ENCODE peak calls at places on chromosomes 5 and 9, in nine cellular contexts. E, J, P, G, H, S, C, O and R are unnamed samples. For H3K27me3, the result is how much of the 10 kb centered on the place peaks cover.

GRCh38 chr9:97502222-97502983 is 937 bp downstream of the TMOD1 start:
- DNase-seq in E (no peak), J (no peak), P (peak), G (no peak), H (no peak), S (peak), C (no peak), O (peak), R (peak)

GRCh38 chr9:90326219-90326618 is 316.4 kb downstream of the DIRAS2 start:
- DNase-seq in E (no peak), J (no peak), P (no peak), G (no peak), H (no peak), S (no peak), C (no peak), O (no peak), R (no peak)

GRCh38 chr9:114791736-114792135 is 14.1 kb downstream of the TNFSF15 start:
- DNase-seq in E (no peak), J (no peak), P (no peak), G (no peak), H (no peak), S (no peak), C (no peak), O (no peak), R (no peak)

GRCh38 chr9:87603854-87604490 is 106.3 kb downstream of the DAPK1 start:
- DNase-seq in E (no peak), J (no peak), P (no peak), G (peak), H (no peak), S (no peak), C (no peak), O (no peak), R (no peak)

GRCh38 chr5:56827043-56827442 is 11.7 kb downstream of the MAP3K1 start:
- DNase-seq in E (no peak), J (no peak), P (no peak), G (no peak), H (no peak), S (no peak), C (no peak), O (no peak), R (no peak)

GRCh38 chr9:124810513-124811355 is 33.8 kb downstream of the OLFML2A start:
- DNase-seq in E (no peak), J (no peak), P (no peak), G (no peak), H (no peak), S (no peak), C (no peak), O (no peak), R (no peak)

GRCh38 chr5:141845371-141845821 is 32.8 kb downstream of the PCDH1 start:
- DNase-seq in E (no peak), J (no peak), P (no peak), G (peak), H (no peak), S (no peak), C (no peak), O (no peak), R (no peak)

GRCh38 chr5:78647411-78647818 is 1.2 kb downstream of the LHFPL2 start:
- DNase-seq in E (no peak), J (no peak), P (no peak), G (no peak), H (peak), S (peak), C (no peak), O (no peak), R (no peak)

GRCh38 chr9:81522721-81523551 is 166.4 kb downstream of the TLE1 start:
- DNase-seq in E (no peak), J (no peak), P (no peak), G (no peak), H (no peak), S (no peak), C (no peak), O (no peak), R (no peak)

GRCh38 chr5:118857700-118858099 is 130.6 kb downstream of the DTWD2 start:
- DNase-seq in E (no peak), J (no peak), P (no peak), G (no peak), H (no peak), S (no peak), C (no peak), O (no peak), R (no peak)

GRCh38 chr9:133608881-133609280 is 308 bp downstream of the FAM163B start:
- DNase-seq in E (no peak), J (no peak), P (no peak), G (no peak), H (no peak), S (no peak), C (no peak), O (no peak), R (no peak)

GRCh38 chr5:135921388-135921787 is 25.7 kb upstream of the IL9 start:
- DNase-seq in E (no peak), J (no peak), P (no peak), G (no peak), H (no peak), S (no peak), C (no peak), O (no peak), R (no peak)

GRCh38 chr9:78278177-78278777 is 18.6 kb upstream of the PSAT1 start:
- DNase-seq in E (no peak), J (no peak), P (no peak), G (no peak), H (no peak), S (no peak), C (no peak), O (no peak), R (no peak)

GRCh38 chr9:12516573-12516972 is 176.6 kb upstream of the TYRP1 start:
- DNase-seq in E (no peak), J (no peak), P (no peak), G (no peak), H (no peak), S (no peak), C (no peak), O (no peak), R (no peak)

GRCh38 chr9:37641331-37641730 is 9.4 kb upstream of the FRMPD1 start:
- DNase-seq in E (no peak), J (no peak), P (no peak), G (no peak), H (no peak), S (no peak), C (no peak), O (no peak), R (no peak)

GRCh38 chr9:115212832-115213231 is 94.9 kb upstream of the TNC start:
- DNase-seq in E (no peak), J (no peak), P (no peak), G (no peak), H (no peak), S (no peak), C (no peak), O (no peak), R (no peak)

GRCh38 chr9:69346596-69347390 is 21.8 kb downstream of the ENTREP1 start:
- DNase-seq in E (no peak), J (no peak), P (no peak), G (no peak), H (no peak), S (no peak), C (no peak), O (no peak), R (no peak)

GRCh38 chr9:127172066-127172707 is 49.8 kb upstream of the ANGPTL2 start:
- DNase-seq in E (no peak), J (no peak), P (no peak), G (no peak), H (no peak), S (peak), C (no peak), O (no peak), R (no peak)

GRCh38 chr5:175464414-175465233 is 13.7 kb upstream of the SFXN1 start:
- DNase-seq in E (no peak), J (peak), P (peak), G (peak), H (no peak), S (no peak), C (peak), O (no peak), R (peak)

GRCh38 chr5:2700876-2701275 is 50.6 kb downstream of the IRX2 start:
- DNase-seq in E (no peak), J (no peak), P (no peak), G (no peak), H (peak), S (no peak), C (no peak), O (no peak), R (no peak)

GRCh38 chr5:112121268-112121667 is 297.8 kb downstream of the EPB41L4A start:
- DNase-seq in E (no peak), J (no peak), P (no peak), G (no peak), H (no peak), S (no peak), C (no peak), O (no peak), R (no peak)

GRCh38 chr5:35618791-35619190 is 1.1 kb downstream of the SPEF2 start:
- DNase-seq in E (no peak), J (no peak), P (no peak), G (no peak), H (no peak), S (no peak), C (no peak), O (no peak), R (no peak)

GRCh38 chr9:110638381-110638954 is 30.1 kb upstream of the MUSK start:
- DNase-seq in E (no peak), J (no peak), P (no peak), G (no peak), H (no peak), S (no peak), C (no peak), O (no peak), R (no peak)

GRCh38 chr9:33458444-33458843 is 11.1 kb upstream of the AQP3 start:
- DNase-seq in E (no peak), J (peak), P (no peak), G (no peak), H (no peak), S (no peak), C (peak), O (no peak), R (peak)

GRCh38 chr5:127333463-127333862 is 42.9 kb downstream of the MEGF10 start:
- DNase-seq in E (no peak), J (no peak), P (no peak), G (no peak), H (no peak), S (no peak), C (no peak), O (no peak), R (no peak)

GRCh38 chr5:142939884-142940283 is 169.7 kb downstream of the ARHGAP26 start:
- DNase-seq in E (no peak), J (no peak), P (no peak), G (no peak), H (no peak), S (no peak), C (no peak), O (no peak), R (no peak)

GRCh38 chr9:93468763-93469456 is 15.5 kb upstream of the FAM120AOS start:
- DNase-seq in E (no peak), J (no peak), P (no peak), G (no peak), H (no peak), S (no peak), C (no peak), O (no peak), R (no peak)

GRCh38 chr9:34603610-34604231 is 8.2 kb downstream of the RPP25L start:
- DNase-seq in E (peak), J (peak), P (peak), G (peak), H (peak), S (peak), C (peak), O (peak), R (peak)

GRCh38 chr9:132026932-132027585 is 52.6 kb downstream of the MED27 start:
- DNase-seq in E (no peak), J (no peak), P (no peak), G (no peak), H (no peak), S (no peak), C (no peak), O (no peak), R (no peak)

GRCh38 chr9:21491742-21492141 is 9.6 kb upstream of the IFNE start:
- DNase-seq in E (no peak), J (no peak), P (no peak), G (no peak), H (no peak), S (no peak), C (no peak), O (no peak), R (no peak)

GRCh38 chr5:60585618-60586017 is 114.3 kb downstream of the DEPDC1B start:
- DNase-seq in E (no peak), J (no peak), P (no peak), G (no peak), H (no peak), S (no peak), C (no peak), O (no peak), R (no peak)

GRCh38 chr5:60583598-60583997 is 116.4 kb downstream of the DEPDC1B start:
- DNase-seq in E (no peak), J (no peak), P (no peak), G (no peak), H (no peak), S (no peak), C (no peak), O (no peak), R (no peak)

GRCh38 chr5:60590172-60590571 is 109.8 kb downstream of the DEPDC1B start:
- DNase-seq in E (no peak), J (no peak), P (no peak), G (no peak), H (no peak), S (no peak), C (no peak), O (no peak), R (no peak)

GRCh38 chr5:60584304-60584703 is 115.7 kb downstream of the DEPDC1B start:
- DNase-seq in E (no peak), J (no peak), P (no peak), G (no peak), H (no peak), S (no peak), C (no peak), O (no peak), R (no peak)

DNA sequence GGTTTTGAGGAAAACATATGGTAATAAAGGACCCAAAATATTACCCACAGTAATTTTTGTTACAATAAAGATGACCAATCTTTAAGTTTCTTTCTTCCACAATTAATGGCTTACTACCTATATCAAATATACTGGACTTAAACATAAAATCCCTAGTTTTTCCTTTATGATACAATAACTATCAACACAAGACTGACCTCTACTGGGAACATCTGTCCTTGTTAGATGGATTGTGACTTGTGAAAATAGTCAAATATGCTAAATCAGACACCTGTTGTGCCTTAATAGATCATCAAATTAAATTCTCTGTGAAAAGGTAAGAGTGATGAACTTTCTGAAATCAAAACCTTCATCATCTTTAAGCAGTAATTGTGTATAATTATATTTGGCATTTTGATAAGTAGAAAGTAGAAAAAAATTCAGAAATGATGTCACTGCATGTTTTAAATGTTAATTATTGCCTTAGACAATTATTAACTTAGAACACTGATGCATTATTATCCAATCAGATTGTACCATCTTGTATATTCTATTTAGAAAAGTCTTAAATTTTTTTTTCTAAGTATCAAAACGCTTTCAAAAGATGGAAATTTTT is 113.6 kb downstream of the DEPDC1B start:
- DNase-seq in E (no peak), J (no peak), P (no peak), G (no peak), H (no peak), S (no peak), C (no peak), O (no peak), R (no peak)
- TF ChIP-seq CTCF in E (no peak), J (no peak), P (peak), G (peak), H (peak), S (no peak), C (no peak), O (peak), R (no peak)

DNA sequence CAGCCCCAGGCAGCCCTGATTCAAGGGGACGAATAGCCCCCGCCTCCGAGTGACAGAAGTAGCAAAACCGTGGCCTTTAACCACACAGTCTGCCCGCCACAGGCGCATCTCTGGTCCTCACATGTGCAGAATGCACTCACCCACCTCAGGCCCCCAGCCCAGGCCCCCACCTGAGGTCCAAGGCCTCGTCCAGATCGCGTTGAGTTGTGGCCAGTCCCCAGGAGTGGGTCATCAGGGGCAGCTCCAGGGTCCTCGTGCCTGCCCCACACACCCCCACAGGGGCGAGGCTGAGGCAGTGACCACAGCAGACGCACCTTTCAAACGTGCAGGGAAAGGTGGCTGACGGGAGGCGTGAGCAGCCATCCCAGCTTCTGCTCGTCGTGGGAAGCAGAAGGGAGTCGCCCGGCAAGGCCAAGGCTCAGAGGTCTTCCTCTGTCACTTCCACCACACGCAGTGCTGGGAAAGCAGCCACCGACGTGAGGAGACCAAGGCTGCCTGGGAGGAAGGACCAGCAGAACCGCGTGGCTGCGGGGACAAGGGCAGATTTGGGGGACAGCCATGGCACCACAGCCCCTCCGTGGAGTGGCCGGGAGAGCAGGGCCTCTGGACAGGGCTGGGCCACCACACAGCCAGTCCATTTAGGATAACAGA is 77.8 kb upstream of the OTULINL start:
- DNase-seq in E (no peak), J (no peak), P (no peak), G (no peak), H (no peak), S (no peak), C (no peak), O (no peak), R (no peak)
- H3K27me3 ChIP-seq in E (under half), J (under half), P (under half), G (under half), H (under half), S (under half), C (under half), O (under half), R (under half)

GRCh38 chr9:83141887-83142286 is 78.9 kb upstream of the RASEF start:
- DNase-seq in E (no peak), J (no peak), P (no peak), G (no peak), H (no peak), S (no peak), C (no peak), O (no peak), R (no peak)

GRCh38 chr9:83133316-83133715 is 70.4 kb upstream of the RASEF start:
- DNase-seq in E (no peak), J (no peak), P (no peak), G (no peak), H (no peak), S (no peak), C (no peak), O (no peak), R (no peak)

GRCh38 chr9:83142389-83142788 is 79.4 kb upstream of the RASEF start:
- DNase-seq in E (no peak), J (no peak), P (no peak), G (no peak), H (no peak), S (no peak), C (no peak), O (no peak), R (no peak)

GRCh38 chr9:83140061-83140460 is 77.1 kb upstream of the RASEF start:
- DNase-seq in E (no peak), J (no peak), P (no peak), G (no peak), H (no peak), S (no peak), C (no peak), O (no peak), R (no peak)

DNA sequence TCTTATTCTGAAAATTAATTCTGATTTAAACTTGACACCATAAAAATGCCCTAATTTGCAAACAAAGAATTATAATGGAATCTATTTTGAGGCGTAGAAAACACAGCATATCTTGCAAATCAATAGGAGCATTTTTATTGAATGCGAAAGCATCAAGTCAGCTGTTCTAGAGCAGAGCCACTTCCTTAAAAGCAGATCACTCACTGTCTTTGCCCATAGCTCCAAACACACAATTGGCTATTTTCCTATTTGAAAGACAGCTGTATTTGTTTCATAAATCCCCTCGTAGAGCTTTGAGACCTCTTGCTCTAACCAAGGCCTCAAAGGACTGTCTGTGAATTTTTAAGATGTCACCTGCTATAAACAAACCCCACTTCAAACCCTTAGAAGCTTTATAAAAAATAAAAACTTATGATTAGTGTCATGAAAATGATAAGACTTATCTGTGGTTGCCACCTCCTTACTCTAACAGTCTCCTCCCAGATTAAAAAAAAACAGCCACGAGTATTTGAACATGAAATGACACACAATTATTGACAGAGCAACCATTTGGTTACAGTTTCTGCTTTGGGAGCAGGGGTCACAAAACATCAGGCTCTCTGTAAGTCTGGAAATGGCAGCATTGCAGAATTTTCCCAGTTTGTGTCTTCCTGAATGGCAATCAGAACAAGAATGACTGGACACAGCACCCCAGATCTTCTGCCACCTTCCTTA is 75.6 kb upstream of the RASEF start:
- DNase-seq in E (no peak), J (no peak), P (no peak), G (no peak), H (no peak), S (no peak), C (no peak), O (no peak), R (no peak)
- TF ChIP-seq CTCF in E (no peak), J (no peak), P (no peak), G (no peak), H (no peak), S (no peak), C (no peak), O (no peak), R (no peak)

GRCh38 chr9:135716045-135716444 is 14.1 kb downstream of the KCNT1 start:
- DNase-seq in E (no peak), J (no peak), P (no peak), G (no peak), H (no peak), S (no peak), C (no peak), O (no peak), R (no peak)

GRCh38 chr9:135712571-135713295 is 10.7 kb downstream of the KCNT1 start:
- DNase-seq in E (no peak), J (no peak), P (no peak), G (no peak), H (no peak), S (peak), C (no peak), O (no peak), R (no peak)

GRCh38 chr9:135717410-135717809 is 15.4 kb downstream of the KCNT1 start:
- DNase-seq in E (no peak), J (no peak), P (no peak), G (no peak), H (no peak), S (no peak), C (no peak), O (no peak), R (no peak)

GRCh38 chr9:135714242-135715055 is 12.5 kb downstream of the KCNT1 start:
- DNase-seq in E (no peak), J (no peak), P (no peak), G (no peak), H (no peak), S (no peak), C (no peak), O (no peak), R (no peak)

GRCh38 chr9:135715056-135715595 is 13.1 kb downstream of the KCNT1 start:
- DNase-seq in E (no peak), J (no peak), P (no peak), G (no peak), H (no peak), S (no peak), C (no peak), O (no peak), R (no peak)
- H3K27me3 ChIP-seq in E (half or more), J (under half), P (half or more), G (under half), H (under half), S (under half), C (under half), O (half or more), R (under half)

DNA sequence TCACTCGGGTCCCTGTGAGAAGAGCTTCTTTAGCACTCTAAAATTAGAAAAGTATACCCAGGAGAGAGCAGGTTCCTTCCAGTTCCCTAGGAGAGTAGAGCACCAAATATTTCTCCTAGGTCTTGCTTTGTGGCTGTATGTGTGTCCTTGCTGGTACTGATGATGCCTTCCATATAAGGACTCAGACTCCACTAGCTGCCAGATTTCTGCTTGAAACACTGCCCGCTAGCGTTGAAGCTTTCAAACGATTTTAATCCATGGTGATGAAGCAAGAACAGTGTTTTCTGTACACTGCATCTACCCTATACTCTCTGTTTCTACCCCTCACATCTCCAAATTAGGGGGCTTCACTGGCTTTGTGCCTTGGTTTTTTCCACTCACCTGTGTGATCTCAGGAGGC is 2.4 kb upstream of the SMC2 start:
- DNase-seq in E (no peak), J (no peak), P (peak), G (no peak), H (peak), S (no peak), C (no peak), O (no peak), R (peak)
- TF ChIP-seq CTCF in E (no peak), J (no peak), P (peak), G (no peak), H (peak), S (no peak), C (no peak), O (peak), R (no peak)